ENCODE peak calls at places on chromosomes 11 and 22, in eight cellular contexts. B is HepG2, D is GM12878, I is K562, F is Panc1, V is HCT116, C is GM23338, L is upper lobe of left lung. N is an unnamed sample.

GRCh38 chr22:36153756-36154155 is 6.8 kb downstream of the APOL3 start:
- ATAC-seq in B (no peak), D (no peak), I (no peak), F (no peak), V (no peak), C (no peak), L (no peak), N (no peak)

GRCh38 chr11:61158691-61159381 is 2.4 kb downstream of the VPS37C start:
- ATAC-seq in B (no peak), D (no peak), I (no peak), F (no peak), V (no peak), C (no peak), L (no peak), N (no peak)

GRCh38 chr11:29914203-29914930 is 102.5 kb downstream of the KCNA4 start:
- ATAC-seq in B (no peak), D (no peak), I (no peak), F (no peak), V (no peak), C (no peak), L (no peak), N (no peak)

GRCh38 chr22:17845790-17846189 is 71.5 kb upstream of the BID start:
- ATAC-seq in B (no peak), D (no peak), I (no peak), F (no peak), V (no peak), C (no peak), L (peak), N (peak)

GRCh38 chr22:48828688-48829087 is 999.0 kb downstream of the BRD1 start:
- ATAC-seq in B (no peak), D (no peak), I (no peak), F (no peak), V (no peak), C (no peak), L (no peak), N (no peak)

GRCh38 chr11:68550485-68550817 is 89.9 kb downstream of the PPP6R3 start:
- ATAC-seq in B (no peak), D (no peak), I (no peak), F (no peak), V (no peak), C (no peak), L (no peak), N (no peak)

GRCh38 chr11:66609951-66610617 is 6.3 kb upstream of the RBM14 start:
- ATAC-seq in B (no peak), D (no peak), I (no peak), F (no peak), V (no peak), C (no peak), L (no peak), N (no peak)

GRCh38 chr11:95257596-95257995 is 26.6 kb upstream of the SESN3 start:
- ATAC-seq in B (no peak), D (no peak), I (no peak), F (no peak), V (no peak), C (no peak), L (no peak), N (no peak)

GRCh38 chr11:118921929-118922744 is 3.6 kb downstream of the BCL9L start:
- ATAC-seq in B (peak), D (no peak), I (no peak), F (peak), V (no peak), C (peak), L (no peak), N (peak)

GRCh38 chr11:116901211-116901610 is 63.8 kb upstream of the APOA1 start:
- ATAC-seq in B (no peak), D (no peak), I (no peak), F (no peak), V (no peak), C (no peak), L (no peak), N (no peak)

GRCh38 chr22:31243339-31244043 is 31.4 kb downstream of the LIMK2 start:
- ATAC-seq in B (no peak), D (no peak), I (no peak), F (peak), V (peak), C (no peak), L (no peak), N (no peak)

GRCh38 chr11:109972181-109972715 is 120.9 kb upstream of the ZC3H12C start:
- ATAC-seq in B (no peak), D (peak), I (no peak), F (no peak), V (no peak), C (no peak), L (peak), N (no peak)

GRCh38 chr11:32809313-32809712 is 14.9 kb upstream of the CCDC73 start:
- ATAC-seq in B (peak), D (peak), I (peak), F (peak), V (peak), C (peak), L (peak), N (peak)

GRCh38 chr11:116605543-116605942 is 167.2 kb downstream of the BUD13 start:
- ATAC-seq in B (peak), D (peak), I (peak), F (peak), V (peak), C (peak), L (no peak), N (no peak)

GRCh38 chr11:128686045-128686741 is 7.7 kb upstream of the FLI1 start:
- ATAC-seq in B (peak), D (peak), I (no peak), F (peak), V (no peak), C (peak), L (peak), N (no peak)

GRCh38 chr22:30325065-30325720 is 1.5 kb downstream of the TBC1D10A start:
- ATAC-seq in B (no peak), D (no peak), I (no peak), F (peak), V (no peak), C (no peak), L (peak), N (peak)

GRCh38 chr11:117820516-117820915 is 4.0 kb downstream of the FXYD2 start:
- ATAC-seq in B (no peak), D (no peak), I (no peak), F (no peak), V (no peak), C (peak), L (no peak), N (no peak)

GRCh38 chr11:26947904-26948639 is 45.8 kb upstream of the FIBIN start:
- ATAC-seq in B (no peak), D (no peak), I (no peak), F (no peak), V (no peak), C (no peak), L (peak), N (peak)

GRCh38 chr22:20567993-20568417 is 60.6 kb downstream of the MED15 start:
- ATAC-seq in B (no peak), D (no peak), I (peak), F (peak), V (peak), C (peak), L (peak), N (no peak)

GRCh38 chr11:26827567-26828037 is 105.7 kb upstream of the SLC5A12 start:
- ATAC-seq in B (no peak), D (no peak), I (no peak), F (no peak), V (no peak), C (no peak), L (no peak), N (peak)

GRCh38 chr11:122851366-122852011 is 13.2 kb downstream of the CRTAM start:
- ATAC-seq in B (no peak), D (peak), I (no peak), F (no peak), V (no peak), C (no peak), L (no peak), N (no peak)

GRCh38 chr11:133508448-133508847 is 23.9 kb downstream of the OPCML start:
- ATAC-seq in B (no peak), D (no peak), I (no peak), F (no peak), V (no peak), C (no peak), L (peak), N (no peak)

GRCh38 chr22:43580351-43580750 is 168.5 kb downstream of the MPPED1 start:
- ATAC-seq in B (no peak), D (no peak), I (no peak), F (no peak), V (no peak), C (no peak), L (no peak), N (no peak)

GRCh38 chr11:61529537-61530225 is 21.1 kb downstream of the LRRC10B start:
- ATAC-seq in B (peak), D (no peak), I (no peak), F (no peak), V (no peak), C (no peak), L (peak), N (peak)

DNA sequence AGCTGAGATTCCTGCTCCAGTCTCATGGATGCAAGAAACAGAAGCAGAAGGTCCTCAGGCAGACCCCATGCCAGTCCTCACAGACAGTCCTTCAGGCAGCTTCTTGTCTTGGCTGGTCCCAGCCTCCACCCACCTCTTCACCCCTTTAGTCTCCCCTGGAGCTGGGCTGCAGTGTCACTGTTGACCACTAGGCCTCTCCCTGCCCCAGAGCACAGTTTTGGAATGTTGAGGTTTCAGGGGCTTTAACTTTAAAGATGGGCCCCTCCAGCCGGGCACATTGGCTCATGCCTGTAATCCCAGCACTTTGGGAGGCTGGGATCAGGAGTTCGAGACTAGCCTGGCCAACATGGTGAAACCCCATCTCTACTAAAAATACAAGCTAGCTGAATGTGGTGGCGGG is 39.5 kb upstream of the GCAT start:
- ATAC-seq in B (peak), D (peak), I (peak), F (no peak), V (peak), C (peak), L (no peak), N (no peak)
- TF ChIP-seq CTCF in B (peak), D (peak), I (peak), F (no peak), V (no peak), C (peak), L (no peak), N (no peak)

GRCh38 chr22:45008853-45009751 is 703 bp downstream of the PHF21B start:
- ATAC-seq in B (peak), D (no peak), I (no peak), F (peak), V (no peak), C (no peak), L (no peak), N (no peak)

GRCh38 chr22:45006873-45007246 is 2.9 kb downstream of the PHF21B start:
- ATAC-seq in B (no peak), D (no peak), I (no peak), F (no peak), V (no peak), C (peak), L (no peak), N (peak)

GRCh38 chr22:45007946-45008852 is 1.6 kb downstream of the PHF21B start:
- ATAC-seq in B (no peak), D (no peak), I (no peak), F (no peak), V (no peak), C (peak), L (no peak), N (no peak)

GRCh38 chr22:45007247-45007945 is 2.4 kb downstream of the PHF21B start:
- ATAC-seq in B (no peak), D (no peak), I (peak), F (peak), V (no peak), C (peak), L (peak), N (peak)

DNA sequence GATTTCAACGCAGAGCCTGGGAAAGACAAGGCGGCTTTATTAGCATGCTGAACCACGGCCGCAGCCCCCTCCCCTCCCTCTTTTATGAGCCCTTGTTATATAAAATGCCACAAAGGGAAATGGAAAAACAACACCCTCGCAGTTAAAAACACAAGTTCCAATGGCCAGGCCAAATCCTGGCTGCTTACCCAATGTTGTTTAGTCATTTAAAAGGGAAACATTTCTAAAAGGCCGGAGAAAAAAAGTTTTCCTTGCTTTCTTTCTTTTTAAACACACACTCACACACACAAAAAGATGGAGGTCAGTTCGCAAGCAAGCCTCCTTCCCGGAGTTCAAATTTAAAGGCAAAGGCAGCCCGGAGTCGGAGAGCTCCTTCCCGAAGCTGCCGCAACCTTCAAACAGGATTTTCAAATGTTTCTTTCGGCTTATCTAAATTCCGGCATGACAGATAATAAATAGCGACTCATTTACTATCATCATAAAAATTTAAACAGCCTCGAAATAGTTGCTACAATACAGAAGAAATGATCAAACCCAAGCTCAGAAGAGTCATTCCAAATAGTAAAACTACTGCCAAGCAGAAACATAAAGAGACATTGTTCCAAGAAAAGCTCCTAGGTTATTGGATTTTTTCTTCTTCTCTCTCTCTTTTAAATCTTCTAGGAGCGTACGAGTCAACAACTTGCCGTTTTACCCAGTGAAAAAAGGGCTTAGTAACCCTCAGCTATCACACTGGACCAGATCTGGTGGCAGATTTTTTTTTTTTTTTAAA is 3.5 kb downstream of the PHF21B start:
- ATAC-seq in B (no peak), D (no peak), I (no peak), F (no peak), V (no peak), C (no peak), L (no peak), N (no peak)
- TF ChIP-seq POLR2AphosphoS5 in B (no peak), D (no peak), I (no peak), F (no peak), V (no peak), C (no peak), L (no peak), N (no peak)

GRCh38 chr22:41197046-41197807 is 7.9 kb upstream of the L3MBTL2 start:
- ATAC-seq in B (peak), D (peak), I (peak), F (peak), V (peak), C (peak), L (peak), N (peak)
- TF ChIP-seq CTCF in B (peak), D (no peak), I (no peak), F (no peak), V (no peak), C (no peak), L (peak), N (no peak)

GRCh38 chr11:41256060-41256459 is 203.4 kb downstream of the LRRC4C start:
- ATAC-seq in B (no peak), D (no peak), I (no peak), F (no peak), V (no peak), C (no peak), L (no peak), N (no peak)
- TF ChIP-seq POLR2AphosphoS5 in B (no peak), D (no peak), I (no peak), F (no peak), V (no peak), C (no peak), L (no peak), N (no peak)

GRCh38 chr22:50524664-50525103 is 714 bp downstream of the SCO2 start:
- ATAC-seq in B (peak), D (no peak), I (peak), F (no peak), V (no peak), C (no peak), L (no peak), N (no peak)

GRCh38 chr22:50523806-50524663 is 1.4 kb downstream of the SCO2 start:
- ATAC-seq in B (no peak), D (no peak), I (no peak), F (no peak), V (no peak), C (no peak), L (no peak), N (no peak)

GRCh38 chr22:50525991-50526848 is 822 bp upstream of the SCO2 start:
- ATAC-seq in B (peak), D (peak), I (peak), F (peak), V (peak), C (peak), L (peak), N (peak)

GRCh38 chr22:50526849-50527801 is 1.7 kb upstream of the SCO2 start:
- ATAC-seq in B (peak), D (peak), I (peak), F (peak), V (peak), C (peak), L (peak), N (no peak)

DNA sequence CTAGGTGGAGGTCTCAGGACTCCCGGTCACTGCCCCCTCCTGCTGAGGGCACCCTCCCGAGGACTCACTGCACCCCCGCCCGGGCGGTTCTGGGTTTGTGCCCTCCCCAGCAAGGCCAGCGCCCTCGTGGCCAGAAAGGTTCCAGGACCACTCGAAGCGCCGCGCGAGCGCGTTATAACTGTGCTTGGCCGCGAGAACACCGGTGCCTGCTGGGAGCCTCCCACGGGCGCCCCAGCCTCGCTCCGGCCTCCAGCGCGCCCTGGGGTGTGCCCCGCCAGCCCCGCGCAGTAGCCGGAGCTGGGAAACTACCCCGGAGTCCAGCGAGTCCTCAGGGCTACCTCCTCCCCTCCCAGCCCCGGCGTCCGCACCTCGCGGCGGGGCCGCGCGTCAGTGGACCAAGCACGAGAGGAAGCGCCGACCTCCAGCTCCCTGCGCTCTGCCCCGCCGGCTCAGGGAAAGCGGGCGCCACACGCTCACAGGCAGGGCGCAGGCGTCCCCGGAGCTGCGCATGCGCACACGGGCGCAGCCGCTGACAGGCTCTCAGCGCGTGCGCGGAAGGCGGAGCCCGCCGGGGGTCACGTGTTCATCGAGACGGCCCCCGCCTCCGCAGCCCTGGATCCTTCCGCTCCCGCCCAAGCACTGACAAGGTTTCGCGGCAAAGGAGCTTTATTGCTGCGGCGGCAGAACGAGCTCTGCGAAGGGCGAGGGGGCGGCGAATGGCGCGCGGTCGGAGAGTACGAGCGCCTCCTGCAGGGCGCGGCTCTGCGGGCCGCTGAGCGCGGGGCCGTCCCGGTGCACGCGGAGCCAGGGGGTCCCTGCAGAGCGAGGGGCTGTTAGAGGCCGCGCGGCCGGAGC is at the start of gene SCO2:
- ATAC-seq in B (peak), D (peak), I (peak), F (peak), V (peak), C (peak), L (peak), N (peak)
- TF ChIP-seq CTCF in B (peak), D (peak), I (peak), F (no peak), V (no peak), C (peak), L (no peak), N (no peak)

GRCh38 chr22:41862160-41862529 is 29.2 kb downstream of the SREBF2 start:
- ATAC-seq in B (peak), D (peak), I (no peak), F (no peak), V (no peak), C (no peak), L (no peak), N (no peak)
- TF ChIP-seq POLR2AphosphoS5 in B (no peak), D (no peak), I (no peak), F (no peak), V (no peak), C (no peak), L (no peak), N (no peak)

DNA sequence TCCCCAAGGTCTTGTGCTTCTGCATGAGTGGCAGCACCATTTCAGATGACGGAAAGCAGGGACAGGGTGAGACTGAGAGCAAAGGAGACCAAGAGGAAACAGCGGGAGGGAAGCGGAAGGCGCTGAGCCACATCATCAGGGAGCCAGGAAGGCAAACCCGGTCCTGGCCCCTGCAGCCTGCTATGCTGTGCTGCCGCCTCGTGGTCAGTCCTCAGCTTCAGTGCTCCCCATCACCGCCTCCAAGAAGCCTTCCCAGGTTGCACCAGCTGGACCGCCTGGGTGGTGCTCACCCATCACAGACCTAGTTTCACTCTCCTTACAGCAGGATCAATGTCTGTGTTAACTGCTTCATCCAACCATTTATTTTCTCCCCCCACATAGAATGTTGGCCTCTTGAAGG is 73.0 kb upstream of the PHF21B start:
- ATAC-seq in B (no peak), D (no peak), I (peak), F (peak), V (peak), C (peak), L (peak), N (no peak)
- TF ChIP-seq CTCF in B (peak), D (no peak), I (peak), F (peak), V (peak), C (peak), L (no peak), N (no peak)